ENCODE peak calls at places on chromosomes 12 and 14, in eight cellular contexts. One of them, this sample, is unnamed.

GRCh38 chr12:14972816-14973215 is at the start of gene PDE6H:
- DNase-seq in upper lobe of right lung: no peak
- DNase-seq in mucosa of descending colon: no peak
- DNase-seq in PC-3: no peak
- DNase-seq in Peyer's patch: no peak
- DNase-seq in naive thymus-derived CD4-positive, alpha-beta T cell: no peak
- DNase-seq in cardiac muscle cell: no peak
- DNase-seq in WERI-Rb-1: peak; percentile 62
- DNase-seq in this sample: no peak

GRCh38 chr12:124569375-124570148 is 2.1 kb upstream of the NCOR2 start:
- DNase-seq in mucosa of descending colon: no peak
- DNase-seq in Peyer's patch: no peak
- DNase-seq in upper lobe of right lung: no peak
- DNase-seq in naive thymus-derived CD4-positive, alpha-beta T cell: no peak
- DNase-seq in cardiac muscle cell: no peak
- DNase-seq in PC-3: no peak
- DNase-seq in WERI-Rb-1: no peak
- DNase-seq in this sample: no peak

GRCh38 chr12:116389326-116389725 is 111.8 kb upstream of the MED13L start:
- DNase-seq in cardiac muscle cell: no peak
- DNase-seq in PC-3: no peak
- DNase-seq in WERI-Rb-1: no peak
- DNase-seq in Peyer's patch: no peak
- DNase-seq in upper lobe of right lung: no peak
- DNase-seq in mucosa of descending colon: no peak
- DNase-seq in naive thymus-derived CD4-positive, alpha-beta T cell: no peak
- DNase-seq in this sample: no peak

GRCh38 chr12:131914179-131914702 is 14.8 kb upstream of the PUS1 start:
- DNase-seq in naive thymus-derived CD4-positive, alpha-beta T cell: no peak
- DNase-seq in mucosa of descending colon: no peak
- DNase-seq in WERI-Rb-1: no peak
- DNase-seq in Peyer's patch: no peak
- DNase-seq in cardiac muscle cell: no peak
- DNase-seq in upper lobe of right lung: no peak
- DNase-seq in PC-3: no peak
- DNase-seq in this sample: no peak

GRCh38 chr12:131077931-131078391 is 124.3 kb downstream of the ADGRD1 start:
- DNase-seq in upper lobe of right lung: no peak
- DNase-seq in naive thymus-derived CD4-positive, alpha-beta T cell: peak; percentile 14
- DNase-seq in WERI-Rb-1: peak; percentile 17
- DNase-seq in PC-3: no peak
- DNase-seq in mucosa of descending colon: no peak
- DNase-seq in Peyer's patch: no peak
- DNase-seq in cardiac muscle cell: no peak
- DNase-seq in this sample: no peak

GRCh38 chr12:73514672-73515071 is 1023.0 kb upstream of the ATXN7L3B start:
- DNase-seq in WERI-Rb-1: no peak
- DNase-seq in PC-3: peak; percentile 13
- DNase-seq in naive thymus-derived CD4-positive, alpha-beta T cell: no peak
- DNase-seq in mucosa of descending colon: no peak
- DNase-seq in cardiac muscle cell: no peak
- DNase-seq in upper lobe of right lung: no peak
- DNase-seq in Peyer's patch: no peak
- DNase-seq in this sample: no peak

GRCh38 chr12:125300249-125300648 is 235.0 kb downstream of the AACS start:
- DNase-seq in Peyer's patch: no peak
- DNase-seq in naive thymus-derived CD4-positive, alpha-beta T cell: no peak
- DNase-seq in WERI-Rb-1: no peak
- DNase-seq in PC-3: no peak
- DNase-seq in mucosa of descending colon: no peak
- DNase-seq in cardiac muscle cell: no peak
- DNase-seq in upper lobe of right lung: no peak
- DNase-seq in this sample: no peak

GRCh38 chr14:52789118-52789517 is 2.3 kb downstream of the GNPNAT1 start:
- DNase-seq in PC-3: no peak
- DNase-seq in upper lobe of right lung: no peak
- DNase-seq in Peyer's patch: no peak
- DNase-seq in mucosa of descending colon: no peak
- DNase-seq in WERI-Rb-1: no peak
- DNase-seq in cardiac muscle cell: no peak
- DNase-seq in naive thymus-derived CD4-positive, alpha-beta T cell: no peak
- DNase-seq in this sample: no peak

GRCh38 chr14:46472261-46472660 is 179.3 kb downstream of the RPL10L start:
- DNase-seq in Peyer's patch: no peak
- DNase-seq in WERI-Rb-1: no peak
- DNase-seq in naive thymus-derived CD4-positive, alpha-beta T cell: no peak
- DNase-seq in upper lobe of right lung: no peak
- DNase-seq in cardiac muscle cell: no peak
- DNase-seq in PC-3: no peak
- DNase-seq in mucosa of descending colon: no peak
- DNase-seq in this sample: no peak

GRCh38 chr14:66944872-66945271 is 244.4 kb upstream of the GARIN2 start:
- DNase-seq in Peyer's patch: no peak
- DNase-seq in mucosa of descending colon: no peak
- DNase-seq in cardiac muscle cell: peak; percentile 10
- DNase-seq in naive thymus-derived CD4-positive, alpha-beta T cell: no peak
- DNase-seq in PC-3: peak; percentile 10
- DNase-seq in WERI-Rb-1: no peak
- DNase-seq in upper lobe of right lung: no peak
- DNase-seq in this sample: no peak

GRCh38 chr14:99119554-99119953 is 152.4 kb downstream of the BCL11B start:
- DNase-seq in upper lobe of right lung: no peak
- DNase-seq in naive thymus-derived CD4-positive, alpha-beta T cell: no peak
- DNase-seq in PC-3: no peak
- DNase-seq in cardiac muscle cell: no peak
- DNase-seq in Peyer's patch: no peak
- DNase-seq in WERI-Rb-1: no peak
- DNase-seq in mucosa of descending colon: no peak
- DNase-seq in this sample: no peak

GRCh38 chr14:59389936-59390335 is 75.2 kb downstream of the GPR135 start:
- DNase-seq in upper lobe of right lung: no peak
- DNase-seq in PC-3: no peak
- DNase-seq in mucosa of descending colon: no peak
- DNase-seq in WERI-Rb-1: no peak
- DNase-seq in Peyer's patch: no peak
- DNase-seq in naive thymus-derived CD4-positive, alpha-beta T cell: no peak
- DNase-seq in cardiac muscle cell: no peak
- DNase-seq in this sample: no peak

GRCh38 chr12:127594351-127594970 is 672.5 kb upstream of the TMEM132C start:
- DNase-seq in Peyer's patch: no peak
- DNase-seq in upper lobe of right lung: no peak
- DNase-seq in mucosa of descending colon: no peak
- DNase-seq in PC-3: no peak
- DNase-seq in cardiac muscle cell: peak; percentile 13
- DNase-seq in naive thymus-derived CD4-positive, alpha-beta T cell: no peak
- DNase-seq in WERI-Rb-1: no peak
- DNase-seq in this sample: no peak

GRCh38 chr14:32657081-32657480 is 281.6 kb upstream of the NPAS3 start:
- DNase-seq in mucosa of descending colon: no peak
- DNase-seq in PC-3: peak; percentile 10
- DNase-seq in Peyer's patch: no peak
- DNase-seq in upper lobe of right lung: no peak
- DNase-seq in naive thymus-derived CD4-positive, alpha-beta T cell: no peak
- DNase-seq in cardiac muscle cell: no peak
- DNase-seq in WERI-Rb-1: no peak
- DNase-seq in this sample: no peak

GRCh38 chr12:2212971-2213869 is 160.4 kb downstream of the CACNA1C start:
- DNase-seq in WERI-Rb-1: peak; percentile 31
- DNase-seq in mucosa of descending colon: no peak
- DNase-seq in upper lobe of right lung: no peak
- DNase-seq in PC-3: no peak
- DNase-seq in naive thymus-derived CD4-positive, alpha-beta T cell: no peak
- DNase-seq in Peyer's patch: no peak
- DNase-seq in cardiac muscle cell: peak; percentile 62
- DNase-seq in this sample: no peak

GRCh38 chr12:6313326-6313940 is 3.0 kb downstream of the PLEKHG6 start:
- DNase-seq in PC-3: peak; percentile 27
- DNase-seq in naive thymus-derived CD4-positive, alpha-beta T cell: no peak
- DNase-seq in WERI-Rb-1: no peak
- DNase-seq in Peyer's patch: peak; percentile 45
- DNase-seq in cardiac muscle cell: no peak
- DNase-seq in mucosa of descending colon: no peak
- DNase-seq in upper lobe of right lung: no peak
- DNase-seq in this sample: no peak

DNA sequence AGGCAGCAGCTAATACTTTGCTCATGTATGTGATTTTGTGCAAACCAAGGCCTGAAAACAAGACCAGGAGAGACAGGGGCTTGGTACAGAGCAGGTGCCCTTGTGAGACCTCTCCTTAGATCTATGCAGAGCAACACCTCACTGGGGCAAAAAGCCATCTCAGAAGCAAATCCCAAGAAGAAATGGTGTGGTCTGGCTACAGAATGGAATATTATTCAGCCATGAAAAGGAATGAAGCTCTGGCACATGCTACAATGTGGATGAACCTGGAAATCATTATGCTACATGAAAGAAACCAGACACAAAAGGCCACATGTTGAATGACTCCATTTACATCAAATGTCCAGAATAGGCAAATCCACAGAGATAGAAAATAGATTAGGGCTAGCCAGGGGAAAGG is 61.6 kb downstream of the KDM2B start:
- DNase-seq in PC-3: no peak
- DNase-seq in naive thymus-derived CD4-positive, alpha-beta T cell: no peak
- DNase-seq in upper lobe of right lung: no peak
- DNase-seq in Peyer's patch: no peak
- DNase-seq in cardiac muscle cell: no peak
- DNase-seq in WERI-Rb-1: no peak
- DNase-seq in mucosa of descending colon: no peak
- DNase-seq in this sample: no peak
- H3K36me3 ChIP-seq in PC-3: peaks cover 6% of the 10 kb centered on the region
- H3K36me3 ChIP-seq in naive thymus-derived CD4-positive, alpha-beta T cell: no peaks in the 10 kb centered on the region
- H3K36me3 ChIP-seq in upper lobe of right lung: peaks cover 13% of the 10 kb centered on the region
- H3K36me3 ChIP-seq in Peyer's patch: no peaks in the 10 kb centered on the region
- H3K36me3 ChIP-seq in cardiac muscle cell: peaks cover 3% of the 10 kb centered on the region
- H3K36me3 ChIP-seq in WERI-Rb-1: peaks cover 15% of the 10 kb centered on the region
- H3K36me3 ChIP-seq in mucosa of descending colon: no peaks in the 10 kb centered on the region
- H3K36me3 ChIP-seq in this sample: peaks cover 16% of the 10 kb centered on the region

GRCh38 chr12:128811806-128812205 is 12.0 kb downstream of the SLC15A4 start:
- DNase-seq in PC-3: no peak
- DNase-seq in naive thymus-derived CD4-positive, alpha-beta T cell: peak; percentile 13
- DNase-seq in cardiac muscle cell: no peak
- DNase-seq in mucosa of descending colon: no peak
- DNase-seq in upper lobe of right lung: no peak
- DNase-seq in Peyer's patch: no peak
- DNase-seq in WERI-Rb-1: no peak
- DNase-seq in this sample: no peak

GRCh38 chr12:128810182-128811127 is 13.3 kb downstream of the SLC15A4 start:
- DNase-seq in Peyer's patch: no peak
- DNase-seq in WERI-Rb-1: peak; percentile 82
- DNase-seq in cardiac muscle cell: no peak
- DNase-seq in mucosa of descending colon: no peak
- DNase-seq in naive thymus-derived CD4-positive, alpha-beta T cell: peak; percentile 51
- DNase-seq in PC-3: no peak
- DNase-seq in upper lobe of right lung: no peak
- DNase-seq in this sample: no peak

GRCh38 chr12:128807161-128807724 is 16.5 kb downstream of the SLC15A4 start:
- DNase-seq in cardiac muscle cell: no peak
- DNase-seq in Peyer's patch: no peak
- DNase-seq in WERI-Rb-1: no peak
- DNase-seq in naive thymus-derived CD4-positive, alpha-beta T cell: no peak
- DNase-seq in upper lobe of right lung: no peak
- DNase-seq in PC-3: no peak
- DNase-seq in mucosa of descending colon: no peak
- DNase-seq in this sample: no peak

GRCh38 chr12:128806573-128806972 is 17.2 kb downstream of the SLC15A4 start:
- DNase-seq in Peyer's patch: no peak
- DNase-seq in upper lobe of right lung: no peak
- DNase-seq in WERI-Rb-1: no peak
- DNase-seq in cardiac muscle cell: no peak
- DNase-seq in PC-3: no peak
- DNase-seq in naive thymus-derived CD4-positive, alpha-beta T cell: no peak
- DNase-seq in mucosa of descending colon: no peak
- DNase-seq in this sample: no peak

GRCh38 chr12:128808651-128809050 is 15.1 kb downstream of the SLC15A4 start:
- DNase-seq in upper lobe of right lung: no peak
- DNase-seq in WERI-Rb-1: no peak
- DNase-seq in mucosa of descending colon: no peak
- DNase-seq in Peyer's patch: no peak
- DNase-seq in cardiac muscle cell: no peak
- DNase-seq in PC-3: no peak
- DNase-seq in naive thymus-derived CD4-positive, alpha-beta T cell: no peak
- DNase-seq in this sample: no peak
- H3K36me3 ChIP-seq in upper lobe of right lung: peaks cover 46% of the 10 kb centered on the region
- H3K36me3 ChIP-seq in WERI-Rb-1: peaks cover 51% of the 10 kb centered on the region
- H3K36me3 ChIP-seq in mucosa of descending colon: no peaks in the 10 kb centered on the region
- H3K36me3 ChIP-seq in Peyer's patch: peaks cover 46% of the 10 kb centered on the region
- H3K36me3 ChIP-seq in cardiac muscle cell: peaks cover 12% of the 10 kb centered on the region
- H3K36me3 ChIP-seq in PC-3: peaks cover 57% of the 10 kb centered on the region
- H3K36me3 ChIP-seq in naive thymus-derived CD4-positive, alpha-beta T cell: no peaks in the 10 kb centered on the region
- H3K36me3 ChIP-seq in this sample: peaks cover 21% of the 10 kb centered on the region

GRCh38 chr14:73719791-73720190 is 5.6 kb upstream of the PNMA1 start:
- DNase-seq in upper lobe of right lung: no peak
- DNase-seq in WERI-Rb-1: no peak
- DNase-seq in mucosa of descending colon: no peak
- DNase-seq in cardiac muscle cell: no peak
- DNase-seq in naive thymus-derived CD4-positive, alpha-beta T cell: no peak
- DNase-seq in Peyer's patch: no peak
- DNase-seq in PC-3: peak; percentile 0
- DNase-seq in this sample: no peak
- H3K36me3 ChIP-seq in upper lobe of right lung: peaks cover 97% of the 10 kb centered on the region
- H3K36me3 ChIP-seq in WERI-Rb-1: peaks cover 40% of the 10 kb centered on the region
- H3K36me3 ChIP-seq in mucosa of descending colon: peaks cover 11% of the 10 kb centered on the region
- H3K36me3 ChIP-seq in cardiac muscle cell: peaks cover 27% of the 10 kb centered on the region
- H3K36me3 ChIP-seq in naive thymus-derived CD4-positive, alpha-beta T cell: peaks cover 25% of the 10 kb centered on the region
- H3K36me3 ChIP-seq in Peyer's patch: peaks cover 79% of the 10 kb centered on the region
- H3K36me3 ChIP-seq in PC-3: peaks cover 45% of the 10 kb centered on the region
- H3K36me3 ChIP-seq in this sample: peaks cover 81% of the 10 kb centered on the region

GRCh38 chr12:46233985-46234384 is 34.9 kb downstream of the SLC38A1 start:
- DNase-seq in mucosa of descending colon: no peak
- DNase-seq in Peyer's patch: no peak
- DNase-seq in cardiac muscle cell: no peak
- DNase-seq in naive thymus-derived CD4-positive, alpha-beta T cell: no peak
- DNase-seq in upper lobe of right lung: no peak
- DNase-seq in PC-3: no peak
- DNase-seq in WERI-Rb-1: no peak
- DNase-seq in this sample: no peak

GRCh38 chr12:46233418-46233817 is 35.4 kb downstream of the SLC38A1 start:
- DNase-seq in PC-3: no peak
- DNase-seq in naive thymus-derived CD4-positive, alpha-beta T cell: no peak
- DNase-seq in mucosa of descending colon: no peak
- DNase-seq in cardiac muscle cell: no peak
- DNase-seq in upper lobe of right lung: no peak
- DNase-seq in Peyer's patch: no peak
- DNase-seq in WERI-Rb-1: no peak
- DNase-seq in this sample: no peak

GRCh38 chr12:46227616-46228015 is 41.2 kb downstream of the SLC38A1 start:
- DNase-seq in Peyer's patch: no peak
- DNase-seq in upper lobe of right lung: no peak
- DNase-seq in naive thymus-derived CD4-positive, alpha-beta T cell: no peak
- DNase-seq in PC-3: no peak
- DNase-seq in WERI-Rb-1: no peak
- DNase-seq in cardiac muscle cell: no peak
- DNase-seq in mucosa of descending colon: no peak
- DNase-seq in this sample: no peak

DNA sequence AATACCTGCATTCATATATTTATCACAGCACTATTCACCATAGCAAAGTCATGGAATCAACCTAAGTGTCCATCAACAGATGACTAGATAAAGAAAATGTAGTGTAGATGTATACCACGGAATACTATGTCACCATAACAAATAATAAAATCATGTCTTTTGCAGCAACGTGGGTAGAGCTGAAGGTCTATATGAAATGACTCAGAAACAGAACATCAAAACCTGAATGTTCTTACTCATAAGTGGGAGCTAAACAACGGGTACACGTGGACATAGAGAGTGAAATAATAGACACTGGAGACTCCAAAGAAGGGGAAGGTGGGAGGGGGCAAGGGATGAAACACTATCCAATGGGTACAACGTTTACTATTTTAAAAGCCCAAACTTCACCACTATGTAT is 37.9 kb downstream of the SLC38A1 start:
- DNase-seq in Peyer's patch: no peak
- DNase-seq in mucosa of descending colon: no peak
- DNase-seq in upper lobe of right lung: no peak
- DNase-seq in naive thymus-derived CD4-positive, alpha-beta T cell: no peak
- DNase-seq in WERI-Rb-1: no peak
- DNase-seq in cardiac muscle cell: no peak
- DNase-seq in PC-3: peak; percentile 41
- DNase-seq in this sample: no peak
- H3K36me3 ChIP-seq in Peyer's patch: no peaks in the 10 kb centered on the region
- H3K36me3 ChIP-seq in mucosa of descending colon: no peaks in the 10 kb centered on the region
- H3K36me3 ChIP-seq in upper lobe of right lung: no peaks in the 10 kb centered on the region
- H3K36me3 ChIP-seq in naive thymus-derived CD4-positive, alpha-beta T cell: no peaks in the 10 kb centered on the region
- H3K36me3 ChIP-seq in WERI-Rb-1: peaks cover 36% of the 10 kb centered on the region
- H3K36me3 ChIP-seq in cardiac muscle cell: peaks cover 4% of the 10 kb centered on the region
- H3K36me3 ChIP-seq in PC-3: peaks cover 58% of the 10 kb centered on the region
- H3K36me3 ChIP-seq in this sample: peaks cover 31% of the 10 kb centered on the region